ENCODE peak calls at places on chromosomes 1 and 21, in seven cellular contexts. One of them, this sample, is unnamed.

GRCh38 chr1:204706838-204707509 is 21.4 kb upstream of the LRRN2 start:
- DNase-seq in H1: peak
- DNase-seq in HepG2: no peak
- DNase-seq in stomach: no peak
- DNase-seq in ovary: no peak
- DNase-seq in esophagus muscularis mucosa: no peak
- DNase-seq in A549: no peak
- DNase-seq in this sample: no peak

GRCh38 chr1:20717452-20718342 is at the start of gene KIF17:
- DNase-seq in stomach: peak
- DNase-seq in ovary: peak
- DNase-seq in HepG2: no peak
- DNase-seq in H1: peak
- DNase-seq in A549: peak
- DNase-seq in esophagus muscularis mucosa: no peak
- DNase-seq in this sample: peak

GRCh38 chr21:44918581-44919033 is 2.1 kb downstream of the ITGB2 start:
- DNase-seq in esophagus muscularis mucosa: no peak
- DNase-seq in ovary: no peak
- DNase-seq in A549: no peak
- DNase-seq in H1: peak
- DNase-seq in stomach: no peak
- DNase-seq in HepG2: no peak
- DNase-seq in this sample: no peak

GRCh38 chr21:15015622-15016471 is 49.0 kb downstream of the NRIP1 start:
- DNase-seq in HepG2: no peak
- DNase-seq in H1: no peak
- DNase-seq in ovary: no peak
- DNase-seq in stomach: no peak
- DNase-seq in esophagus muscularis mucosa: no peak
- DNase-seq in A549: peak
- DNase-seq in this sample: no peak

GRCh38 chr1:241950390-241950789 is 7.2 kb upstream of the BECN2 start:
- DNase-seq in A549: no peak
- DNase-seq in HepG2: no peak
- DNase-seq in ovary: no peak
- DNase-seq in esophagus muscularis mucosa: no peak
- DNase-seq in H1: no peak
- DNase-seq in stomach: no peak
- DNase-seq in this sample: no peak

GRCh38 chr1:180188103-180188506 is 33.4 kb downstream of the QSOX1 start:
- DNase-seq in A549: peak
- DNase-seq in esophagus muscularis mucosa: no peak
- DNase-seq in ovary: peak
- DNase-seq in HepG2: peak
- DNase-seq in H1: peak
- DNase-seq in stomach: peak
- DNase-seq in this sample: peak

GRCh38 chr1:154155282-154155681 is 409 bp upstream of the NUP210L start:
- DNase-seq in HepG2: no peak
- DNase-seq in H1: no peak
- DNase-seq in stomach: no peak
- DNase-seq in A549: no peak
- DNase-seq in ovary: peak
- DNase-seq in esophagus muscularis mucosa: no peak
- DNase-seq in this sample: no peak

GRCh38 chr1:31509124-31510072 is 66.9 kb upstream of the TINAGL1 start:
- DNase-seq in H1: no peak
- DNase-seq in stomach: no peak
- DNase-seq in ovary: no peak
- DNase-seq in esophagus muscularis mucosa: no peak
- DNase-seq in HepG2: peak
- DNase-seq in A549: peak
- DNase-seq in this sample: no peak

GRCh38 chr1:42992043-42992697 is 33.5 kb upstream of the SLC2A1 start:
- DNase-seq in HepG2: no peak
- DNase-seq in esophagus muscularis mucosa: no peak
- DNase-seq in stomach: no peak
- DNase-seq in H1: no peak
- DNase-seq in A549: no peak
- DNase-seq in ovary: no peak
- DNase-seq in this sample: no peak

GRCh38 chr1:101697057-101697456 is 299.7 kb downstream of the OLFM3 start:
- DNase-seq in esophagus muscularis mucosa: no peak
- DNase-seq in A549: no peak
- DNase-seq in HepG2: no peak
- DNase-seq in H1: no peak
- DNase-seq in ovary: no peak
- DNase-seq in stomach: no peak
- DNase-seq in this sample: no peak

GRCh38 chr1:11211925-11212587 is 22.9 kb downstream of the ANGPTL7 start:
- DNase-seq in ovary: no peak
- DNase-seq in A549: no peak
- DNase-seq in H1: no peak
- DNase-seq in esophagus muscularis mucosa: no peak
- DNase-seq in HepG2: no peak
- DNase-seq in stomach: no peak
- DNase-seq in this sample: no peak

GRCh38 chr1:27575861-27576331 is 28.0 kb downstream of the AHDC1 start:
- DNase-seq in HepG2: peak
- DNase-seq in stomach: peak
- DNase-seq in esophagus muscularis mucosa: peak
- DNase-seq in A549: peak
- DNase-seq in ovary: peak
- DNase-seq in H1: peak
- DNase-seq in this sample: peak

GRCh38 chr1:205516362-205516761 is 11.9 kb downstream of the CDK18 start:
- DNase-seq in esophagus muscularis mucosa: no peak
- DNase-seq in HepG2: no peak
- DNase-seq in stomach: no peak
- DNase-seq in H1: no peak
- DNase-seq in ovary: no peak
- DNase-seq in A549: no peak
- DNase-seq in this sample: no peak

GRCh38 chr1:21651214-21652042 is 17.7 kb downstream of the RAP1GAP start:
- DNase-seq in H1: no peak
- DNase-seq in ovary: peak
- DNase-seq in A549: peak
- DNase-seq in stomach: peak
- DNase-seq in HepG2: no peak
- DNase-seq in esophagus muscularis mucosa: no peak
- DNase-seq in this sample: peak

GRCh38 chr1:26858891-26859630 is 3.9 kb upstream of the SFN start:
- DNase-seq in esophagus muscularis mucosa: no peak
- DNase-seq in H1: no peak
- DNase-seq in stomach: no peak
- DNase-seq in HepG2: no peak
- DNase-seq in A549: no peak
- DNase-seq in ovary: no peak
- DNase-seq in this sample: no peak

GRCh38 chr1:18323259-18323658 is 157.5 kb upstream of the KLHDC7A start:
- DNase-seq in H1: no peak
- DNase-seq in HepG2: no peak
- DNase-seq in ovary: no peak
- DNase-seq in stomach: no peak
- DNase-seq in A549: no peak
- DNase-seq in esophagus muscularis mucosa: no peak
- DNase-seq in this sample: no peak

GRCh38 chr1:2226525-2227340 is 1.4 kb upstream of the SKI start:
- DNase-seq in ovary: peak
- DNase-seq in HepG2: no peak
- DNase-seq in A549: no peak
- DNase-seq in esophagus muscularis mucosa: no peak
- DNase-seq in H1: peak
- DNase-seq in stomach: no peak
- DNase-seq in this sample: peak

GRCh38 chr1:3481836-3482589 is 27.5 kb downstream of the ARHGEF16 start:
- DNase-seq in stomach: peak
- DNase-seq in HepG2: no peak
- DNase-seq in esophagus muscularis mucosa: no peak
- DNase-seq in H1: no peak
- DNase-seq in A549: peak
- DNase-seq in ovary: no peak
- DNase-seq in this sample: no peak

GRCh38 chr21:14913576-14914146 is 151.1 kb downstream of the NRIP1 start:
- DNase-seq in A549: no peak
- DNase-seq in HepG2: no peak
- DNase-seq in H1: no peak
- DNase-seq in ovary: no peak
- DNase-seq in esophagus muscularis mucosa: no peak
- DNase-seq in stomach: no peak
- DNase-seq in this sample: no peak

GRCh38 chr1:167409183-167409582 is 109.1 kb downstream of the CD247 start:
- DNase-seq in stomach: no peak
- DNase-seq in ovary: no peak
- DNase-seq in HepG2: peak
- DNase-seq in A549: peak
- DNase-seq in esophagus muscularis mucosa: no peak
- DNase-seq in H1: no peak
- DNase-seq in this sample: peak

GRCh38 chr1:245260116-245260882 is 105.5 kb downstream of the KIF26B start:
- DNase-seq in HepG2: no peak
- DNase-seq in ovary: no peak
- DNase-seq in A549: no peak
- DNase-seq in H1: peak
- DNase-seq in esophagus muscularis mucosa: peak
- DNase-seq in stomach: peak
- DNase-seq in this sample: no peak
- TF ChIP-seq EP300 in HepG2: no peak
- TF ChIP-seq EP300 in ovary: no peak
- TF ChIP-seq EP300 in A549: no peak
- TF ChIP-seq EP300 in H1: no peak
- TF ChIP-seq EP300 in esophagus muscularis mucosa: no peak
- TF ChIP-seq EP300 in stomach: no peak
- TF ChIP-seq EP300 in this sample: no peak

DNA sequence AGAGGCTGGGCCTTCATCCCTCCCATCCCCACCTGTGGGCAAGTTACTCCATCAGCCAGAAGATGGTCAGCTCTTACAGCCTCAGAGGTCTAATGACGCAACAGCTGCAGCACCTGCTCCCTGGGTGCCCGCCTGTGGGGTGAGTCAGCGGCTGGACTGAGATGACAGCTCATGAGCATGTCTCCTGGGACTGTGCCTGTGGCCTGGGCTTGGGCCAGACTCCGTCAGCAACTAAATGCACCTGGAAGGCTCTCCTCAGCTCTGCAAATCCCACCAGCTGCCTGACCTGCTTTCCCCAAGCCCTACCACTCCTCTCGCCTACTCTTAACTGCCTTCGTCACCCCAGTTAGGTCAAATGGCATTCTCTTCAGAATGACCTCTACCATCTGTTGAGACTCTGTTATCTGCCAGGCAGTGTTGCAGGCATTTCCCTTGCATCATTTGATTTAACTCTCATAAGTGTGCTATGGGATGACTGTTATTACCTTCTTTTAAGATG is 47.7 kb downstream of the ETS2 start:
- DNase-seq in A549: peak
- DNase-seq in H1: peak
- DNase-seq in esophagus muscularis mucosa: peak
- DNase-seq in ovary: no peak
- DNase-seq in stomach: peak
- DNase-seq in HepG2: peak
- DNase-seq in this sample: no peak
- TF ChIP-seq EP300 in A549: peak
- TF ChIP-seq EP300 in H1: no peak
- TF ChIP-seq EP300 in esophagus muscularis mucosa: no peak
- TF ChIP-seq EP300 in ovary: no peak
- TF ChIP-seq EP300 in stomach: no peak
- TF ChIP-seq EP300 in HepG2: no peak
- TF ChIP-seq EP300 in this sample: peak

GRCh38 chr1:85297855-85298629 is 21.6 kb upstream of the BCL10 start:
- DNase-seq in H1: no peak
- DNase-seq in stomach: peak
- DNase-seq in HepG2: peak
- DNase-seq in A549: peak
- DNase-seq in ovary: no peak
- DNase-seq in esophagus muscularis mucosa: no peak
- DNase-seq in this sample: no peak
- TF ChIP-seq EP300 in H1: no peak
- TF ChIP-seq EP300 in stomach: no peak
- TF ChIP-seq EP300 in HepG2: peak
- TF ChIP-seq EP300 in A549: no peak
- TF ChIP-seq EP300 in ovary: no peak
- TF ChIP-seq EP300 in esophagus muscularis mucosa: no peak
- TF ChIP-seq EP300 in this sample: no peak

GRCh38 chr1:156053770-156054499 is at the start of gene UBQLN4:
- DNase-seq in A549: peak
- DNase-seq in stomach: peak
- DNase-seq in esophagus muscularis mucosa: peak
- DNase-seq in ovary: peak
- DNase-seq in HepG2: peak
- DNase-seq in H1: peak
- DNase-seq in this sample: peak

GRCh38 chr1:156051011-156051725 is 2.4 kb downstream of the UBQLN4 start:
- DNase-seq in stomach: no peak
- DNase-seq in esophagus muscularis mucosa: no peak
- DNase-seq in A549: no peak
- DNase-seq in ovary: no peak
- DNase-seq in HepG2: no peak
- DNase-seq in H1: no peak
- DNase-seq in this sample: no peak

GRCh38 chr1:156054500-156055342 is at the start of gene LAMTOR2:
- DNase-seq in stomach: peak
- DNase-seq in esophagus muscularis mucosa: peak
- DNase-seq in H1: peak
- DNase-seq in HepG2: peak
- DNase-seq in ovary: peak
- DNase-seq in A549: peak
- DNase-seq in this sample: peak

GRCh38 chr1:156055343-156055645 is 712 bp downstream of the LAMTOR2 start:
- DNase-seq in HepG2: no peak
- DNase-seq in stomach: no peak
- DNase-seq in ovary: no peak
- DNase-seq in H1: no peak
- DNase-seq in esophagus muscularis mucosa: no peak
- DNase-seq in A549: no peak
- DNase-seq in this sample: no peak

DNA sequence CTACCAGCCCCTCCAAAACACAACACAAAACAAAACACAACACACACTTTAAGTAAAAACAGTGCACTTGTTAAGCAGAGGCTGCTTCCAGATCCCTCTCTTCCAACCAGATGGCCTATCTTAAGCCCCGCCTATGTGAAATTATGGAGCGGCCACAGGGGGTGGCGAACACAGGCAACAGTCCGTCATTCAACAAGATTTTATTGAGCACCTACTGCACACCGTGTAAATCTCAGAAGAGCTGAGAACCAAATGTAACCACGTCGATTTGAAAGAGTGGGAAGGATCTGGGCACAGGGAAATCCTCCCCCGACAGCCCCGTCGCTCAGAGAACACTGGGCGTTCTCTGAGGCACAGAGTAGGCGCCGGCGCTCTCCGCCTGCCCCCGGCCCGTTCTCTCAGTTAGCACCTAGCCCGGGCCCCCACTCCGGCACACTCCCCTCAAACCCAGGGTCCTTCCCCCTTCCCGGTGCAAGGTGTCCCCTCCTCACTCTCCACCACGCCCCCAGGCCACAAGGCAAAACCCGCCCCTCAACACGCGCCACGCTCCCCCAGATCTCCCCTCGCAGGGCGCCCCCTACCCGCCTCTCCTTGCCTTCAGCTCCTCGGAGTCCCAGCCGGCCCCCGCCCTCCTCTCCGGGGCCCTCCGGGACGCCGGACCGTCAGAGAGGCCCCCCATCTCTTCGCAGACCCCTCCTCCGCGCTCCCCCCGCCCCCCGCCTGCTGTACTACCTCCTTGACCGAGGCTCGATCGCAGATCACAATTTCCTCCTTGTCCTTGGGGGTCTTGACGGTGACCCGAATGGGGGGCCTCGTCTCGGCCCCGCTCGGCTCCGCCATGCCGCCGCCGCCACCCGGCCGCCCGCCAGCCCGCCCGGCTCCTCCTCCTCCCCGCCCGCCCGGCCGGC is 482 bp downstream of the UBQLN4 start:
- DNase-seq in stomach: peak
- DNase-seq in HepG2: peak
- DNase-seq in esophagus muscularis mucosa: no peak
- DNase-seq in H1: peak
- DNase-seq in ovary: peak
- DNase-seq in A549: peak
- DNase-seq in this sample: peak
- TF ChIP-seq EP300 in stomach: no peak
- TF ChIP-seq EP300 in HepG2: no peak
- TF ChIP-seq EP300 in esophagus muscularis mucosa: no peak
- TF ChIP-seq EP300 in H1: no peak
- TF ChIP-seq EP300 in ovary: no peak
- TF ChIP-seq EP300 in A549: no peak
- TF ChIP-seq EP300 in this sample: no peak